ENCODE peak calls at places on chromosomes 2 and 18, in eight cellular contexts. One of them, this sample, is unnamed.

GRCh38 chr2:143934913-143935310 is 585.0 kb downstream of the ZEB2 start:
- DNase-seq in vagina: no peak
- DNase-seq in GM12891: no peak
- DNase-seq in right lobe of liver: no peak
- DNase-seq in body of pancreas: no peak
- DNase-seq in K562: no peak
- DNase-seq in heart left ventricle: no peak
- DNase-seq in erythroblast: no peak
- DNase-seq in this sample: no peak

GRCh38 chr2:236934166-236934565 is 151.5 kb upstream of the COPS8 start:
- DNase-seq in vagina: peak
- DNase-seq in GM12891: no peak
- DNase-seq in right lobe of liver: no peak
- DNase-seq in body of pancreas: no peak
- DNase-seq in K562: no peak
- DNase-seq in heart left ventricle: no peak
- DNase-seq in erythroblast: no peak
- DNase-seq in this sample: no peak

GRCh38 chr2:118580107-118580506 is 267.3 kb downstream of the EN1 start:
- DNase-seq in vagina: no peak
- DNase-seq in GM12891: no peak
- DNase-seq in right lobe of liver: no peak
- DNase-seq in body of pancreas: no peak
- DNase-seq in K562: no peak
- DNase-seq in heart left ventricle: no peak
- DNase-seq in erythroblast: no peak
- DNase-seq in this sample: no peak

GRCh38 chr2:148273158-148273691 is 252.3 kb downstream of the MBD5 start:
- DNase-seq in vagina: no peak
- DNase-seq in GM12891: no peak
- DNase-seq in right lobe of liver: no peak
- DNase-seq in body of pancreas: no peak
- DNase-seq in K562: no peak
- DNase-seq in heart left ventricle: no peak
- DNase-seq in erythroblast: no peak
- DNase-seq in this sample: no peak

GRCh38 chr18:6785001-6785400 is 55.5 kb downstream of the ARHGAP28 start:
- DNase-seq in vagina: no peak
- DNase-seq in GM12891: no peak
- DNase-seq in right lobe of liver: no peak
- DNase-seq in body of pancreas: no peak
- DNase-seq in K562: no peak
- DNase-seq in heart left ventricle: no peak
- DNase-seq in erythroblast: no peak
- DNase-seq in this sample: no peak

GRCh38 chr2:239186516-239186915 is 214.3 kb downstream of the HDAC4 start:
- DNase-seq in vagina: no peak
- DNase-seq in GM12891: no peak
- DNase-seq in right lobe of liver: peak
- DNase-seq in body of pancreas: no peak
- DNase-seq in K562: no peak
- DNase-seq in heart left ventricle: no peak
- DNase-seq in erythroblast: no peak
- DNase-seq in this sample: no peak

GRCh38 chr2:28398101-28398834 is 5.6 kb downstream of the FOSL2 start:
- DNase-seq in vagina: no peak
- DNase-seq in GM12891: no peak
- DNase-seq in right lobe of liver: no peak
- DNase-seq in body of pancreas: no peak
- DNase-seq in K562: no peak
- DNase-seq in heart left ventricle: no peak
- DNase-seq in erythroblast: no peak
- DNase-seq in this sample: peak

GRCh38 chr18:76410660-76411417 is 84.2 kb downstream of the ZNF516 start:
- DNase-seq in vagina: peak
- DNase-seq in GM12891: no peak
- DNase-seq in right lobe of liver: no peak
- DNase-seq in body of pancreas: no peak
- DNase-seq in K562: no peak
- DNase-seq in heart left ventricle: no peak
- DNase-seq in erythroblast: no peak
- DNase-seq in this sample: no peak

GRCh38 chr2:230325316-230326243 is 1.4 kb upstream of the SP140L start:
- DNase-seq in vagina: no peak
- DNase-seq in GM12891: no peak
- DNase-seq in right lobe of liver: no peak
- DNase-seq in body of pancreas: no peak
- DNase-seq in K562: no peak
- DNase-seq in heart left ventricle: no peak
- DNase-seq in erythroblast: no peak
- DNase-seq in this sample: no peak

GRCh38 chr2:41930807-41931566 is 116.8 kb upstream of the PKDCC start:
- DNase-seq in vagina: no peak
- DNase-seq in GM12891: no peak
- DNase-seq in right lobe of liver: no peak
- DNase-seq in body of pancreas: no peak
- DNase-seq in K562: no peak
- DNase-seq in heart left ventricle: no peak
- DNase-seq in erythroblast: no peak
- DNase-seq in this sample: peak

GRCh38 chr18:44197837-44198236 is 482.9 kb upstream of the SETBP1 start:
- DNase-seq in vagina: no peak
- DNase-seq in GM12891: no peak
- DNase-seq in right lobe of liver: no peak
- DNase-seq in body of pancreas: no peak
- DNase-seq in K562: no peak
- DNase-seq in heart left ventricle: no peak
- DNase-seq in erythroblast: no peak
- DNase-seq in this sample: no peak

GRCh38 chr18:49177812-49178211 is 227.0 kb upstream of the SMAD7 start:
- DNase-seq in vagina: no peak
- DNase-seq in GM12891: no peak
- DNase-seq in right lobe of liver: no peak
- DNase-seq in body of pancreas: no peak
- DNase-seq in K562: no peak
- DNase-seq in heart left ventricle: no peak
- DNase-seq in erythroblast: no peak
- DNase-seq in this sample: no peak

GRCh38 chr2:230156782-230157181 is 63.0 kb downstream of the SP110 start:
- DNase-seq in vagina: peak
- DNase-seq in GM12891: no peak
- DNase-seq in right lobe of liver: no peak
- DNase-seq in body of pancreas: no peak
- DNase-seq in K562: no peak
- DNase-seq in heart left ventricle: no peak
- DNase-seq in erythroblast: no peak
- DNase-seq in this sample: no peak

GRCh38 chr18:77899972-77900754 is 650.5 kb downstream of the GALR1 start:
- DNase-seq in vagina: no peak
- DNase-seq in GM12891: peak
- DNase-seq in right lobe of liver: no peak
- DNase-seq in body of pancreas: peak
- DNase-seq in K562: peak
- DNase-seq in heart left ventricle: peak
- DNase-seq in erythroblast: peak
- DNase-seq in this sample: peak

GRCh38 chr2:138087761-138088602 is 123.7 kb downstream of the HNMT start:
- DNase-seq in vagina: no peak
- DNase-seq in GM12891: no peak
- DNase-seq in right lobe of liver: no peak
- DNase-seq in body of pancreas: peak
- DNase-seq in K562: no peak
- DNase-seq in heart left ventricle: no peak
- DNase-seq in erythroblast: peak
- DNase-seq in this sample: no peak

GRCh38 chr2:73963385-73964120 is 21.2 kb upstream of the TET3 start:
- DNase-seq in vagina: no peak
- DNase-seq in GM12891: peak
- DNase-seq in right lobe of liver: no peak
- DNase-seq in body of pancreas: no peak
- DNase-seq in K562: no peak
- DNase-seq in heart left ventricle: no peak
- DNase-seq in erythroblast: peak
- DNase-seq in this sample: no peak

GRCh38 chr18:59276047-59276446 is 2.8 kb upstream of the RAX start:
- DNase-seq in vagina: no peak
- DNase-seq in GM12891: no peak
- DNase-seq in right lobe of liver: no peak
- DNase-seq in body of pancreas: no peak
- DNase-seq in K562: no peak
- DNase-seq in heart left ventricle: no peak
- DNase-seq in erythroblast: no peak
- DNase-seq in this sample: no peak

GRCh38 chr2:169748316-169748715 is 14.7 kb downstream of the KLHL23 start:
- DNase-seq in vagina: no peak
- DNase-seq in GM12891: no peak
- DNase-seq in right lobe of liver: no peak
- DNase-seq in body of pancreas: no peak
- DNase-seq in K562: no peak
- DNase-seq in heart left ventricle: no peak
- DNase-seq in erythroblast: no peak
- DNase-seq in this sample: no peak

GRCh38 chr2:65027611-65028244 is 28.5 kb upstream of the CEP68 start:
- DNase-seq in vagina: no peak
- DNase-seq in GM12891: no peak
- DNase-seq in right lobe of liver: no peak
- DNase-seq in body of pancreas: no peak
- DNase-seq in K562: no peak
- DNase-seq in heart left ventricle: no peak
- DNase-seq in erythroblast: no peak
- DNase-seq in this sample: no peak

GRCh38 chr2:207239222-207239674 is 73.5 kb upstream of the KLF7 start:
- DNase-seq in vagina: peak
- DNase-seq in GM12891: no peak
- DNase-seq in right lobe of liver: no peak
- DNase-seq in body of pancreas: peak
- DNase-seq in K562: peak
- DNase-seq in heart left ventricle: peak
- DNase-seq in erythroblast: no peak
- DNase-seq in this sample: peak

DNA sequence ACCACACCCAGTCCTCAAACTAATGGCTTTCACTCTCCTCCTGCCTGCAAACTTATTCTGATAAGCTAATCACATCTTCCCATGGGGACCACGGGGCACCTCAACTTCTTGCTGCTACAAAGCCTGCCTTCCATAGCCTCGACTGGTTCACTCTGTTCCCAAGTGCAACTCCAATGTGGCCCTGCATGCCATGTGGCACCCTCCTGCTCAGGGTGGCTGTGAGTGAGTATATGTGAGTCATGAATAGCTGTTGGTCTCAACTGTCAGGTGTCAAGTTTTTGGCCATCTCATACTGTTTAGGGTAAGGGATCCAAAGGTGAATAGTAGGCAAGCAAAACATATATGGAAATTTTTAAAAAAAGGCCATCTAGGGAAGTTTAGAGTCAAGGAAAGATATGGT is 276.1 kb upstream of the DCC start:
- DNase-seq in vagina: no peak
- DNase-seq in GM12891: no peak
- DNase-seq in right lobe of liver: no peak
- DNase-seq in body of pancreas: no peak
- DNase-seq in K562: no peak
- DNase-seq in heart left ventricle: no peak
- DNase-seq in erythroblast: no peak
- DNase-seq in this sample: no peak
- TF ChIP-seq POLR2A in vagina: no peak
- TF ChIP-seq POLR2A in GM12891: no peak
- TF ChIP-seq POLR2A in right lobe of liver: no peak
- TF ChIP-seq POLR2A in body of pancreas: no peak
- TF ChIP-seq POLR2A in K562: no peak
- TF ChIP-seq POLR2A in heart left ventricle: no peak
- TF ChIP-seq POLR2A in erythroblast: no peak
- TF ChIP-seq POLR2A in this sample: no peak

GRCh38 chr2:241272722-241273551 is 42.5 kb downstream of the HDLBP start:
- DNase-seq in vagina: peak
- DNase-seq in GM12891: peak
- DNase-seq in right lobe of liver: peak
- DNase-seq in body of pancreas: peak
- DNase-seq in K562: peak
- DNase-seq in heart left ventricle: peak
- DNase-seq in erythroblast: peak
- DNase-seq in this sample: peak
- TF ChIP-seq POLR2A in vagina: peak
- TF ChIP-seq POLR2A in GM12891: no peak
- TF ChIP-seq POLR2A in right lobe of liver: no peak
- TF ChIP-seq POLR2A in body of pancreas: peak
- TF ChIP-seq POLR2A in K562: no peak
- TF ChIP-seq POLR2A in heart left ventricle: no peak
- TF ChIP-seq POLR2A in erythroblast: no peak
- TF ChIP-seq POLR2A in this sample: peak

DNA sequence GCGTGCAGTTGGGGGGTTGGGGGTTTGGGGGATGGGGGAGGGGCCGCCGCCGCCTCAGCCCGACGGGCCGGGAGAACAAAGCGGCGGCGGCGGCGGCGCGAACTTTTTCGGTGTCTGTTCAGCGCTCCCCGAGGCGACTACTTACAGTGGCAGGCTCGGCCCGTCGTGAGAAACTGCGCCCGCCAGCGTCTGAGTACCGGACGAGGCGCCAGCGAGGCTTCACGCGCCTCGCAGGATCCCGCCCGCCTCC is 172 bp downstream of the PRKD3 start:
- DNase-seq in vagina: no peak
- DNase-seq in GM12891: no peak
- DNase-seq in right lobe of liver: peak
- DNase-seq in body of pancreas: peak
- DNase-seq in K562: peak
- DNase-seq in heart left ventricle: peak
- DNase-seq in erythroblast: peak
- DNase-seq in this sample: peak
- TF ChIP-seq POLR2A in vagina: no peak
- TF ChIP-seq POLR2A in GM12891: no peak
- TF ChIP-seq POLR2A in right lobe of liver: no peak
- TF ChIP-seq POLR2A in body of pancreas: peak
- TF ChIP-seq POLR2A in K562: peak
- TF ChIP-seq POLR2A in heart left ventricle: no peak
- TF ChIP-seq POLR2A in erythroblast: no peak
- TF ChIP-seq POLR2A in this sample: peak

GRCh38 chr2:224580248-224580647 is 4.9 kb downstream of the CUL3 start:
- DNase-seq in vagina: no peak
- DNase-seq in GM12891: no peak
- DNase-seq in right lobe of liver: no peak
- DNase-seq in body of pancreas: no peak
- DNase-seq in K562: no peak
- DNase-seq in heart left ventricle: no peak
- DNase-seq in erythroblast: no peak
- DNase-seq in this sample: no peak

GRCh38 chr2:224586127-224586702 is 1.1 kb upstream of the CUL3 start:
- DNase-seq in vagina: no peak
- DNase-seq in GM12891: no peak
- DNase-seq in right lobe of liver: no peak
- DNase-seq in body of pancreas: no peak
- DNase-seq in K562: no peak
- DNase-seq in heart left ventricle: no peak
- DNase-seq in erythroblast: peak
- DNase-seq in this sample: no peak

GRCh38 chr2:224584768-224585204 is 377 bp downstream of the CUL3 start:
- DNase-seq in vagina: no peak
- DNase-seq in GM12891: peak
- DNase-seq in right lobe of liver: peak
- DNase-seq in body of pancreas: peak
- DNase-seq in K562: peak
- DNase-seq in heart left ventricle: peak
- DNase-seq in erythroblast: peak
- DNase-seq in this sample: peak

GRCh38 chr2:224584111-224584764 is 925 bp downstream of the CUL3 start:
- DNase-seq in vagina: no peak
- DNase-seq in GM12891: no peak
- DNase-seq in right lobe of liver: peak
- DNase-seq in body of pancreas: peak
- DNase-seq in K562: no peak
- DNase-seq in heart left ventricle: no peak
- DNase-seq in erythroblast: peak
- DNase-seq in this sample: peak

GRCh38 chr2:224585205-224586088 is at the start of gene CUL3:
- DNase-seq in vagina: peak
- DNase-seq in GM12891: peak
- DNase-seq in right lobe of liver: peak
- DNase-seq in body of pancreas: peak
- DNase-seq in K562: peak
- DNase-seq in heart left ventricle: peak
- DNase-seq in erythroblast: peak
- DNase-seq in this sample: peak
- TF ChIP-seq POLR2A in vagina: no peak
- TF ChIP-seq POLR2A in GM12891: peak
- TF ChIP-seq POLR2A in right lobe of liver: peak
- TF ChIP-seq POLR2A in body of pancreas: peak
- TF ChIP-seq POLR2A in K562: peak
- TF ChIP-seq POLR2A in heart left ventricle: no peak
- TF ChIP-seq POLR2A in erythroblast: peak
- TF ChIP-seq POLR2A in this sample: peak